ENCODE peak calls at places on chromosomes 11 and 22, in ten cellular contexts. I, W, Y, K, E, F, T, O, X and Z are unnamed samples. For H3K4me1 and H3K36me3, the result is how much of the 10 kb centered on the place peaks cover.

GRCh38 chr11:63574856-63575602 is 11.8 kb upstream of the PLAAT2 start:
- DNase-seq in I (no peak), W (peak), Y (no peak), K (peak), E (no peak), F (peak), T (peak), O (no peak), X (no peak), Z (no peak)

GRCh38 chr11:76314741-76315090 is 66.2 kb downstream of the THAP12 start:
- DNase-seq in I (no peak), W (no peak), Y (no peak), K (no peak), E (peak), F (no peak), T (no peak), O (peak), X (no peak), Z (no peak)

GRCh38 chr11:70671083-70671482 is 272.8 kb downstream of the CTTN start:
- DNase-seq in I (no peak), W (no peak), Y (no peak), K (no peak), E (no peak), F (no peak), T (no peak), O (no peak), X (no peak), Z (no peak)

GRCh38 chr11:64237484-64237951 is 3.1 kb downstream of the VEGFB start:
- DNase-seq in I (no peak), W (peak), Y (no peak), K (no peak), E (peak), F (peak), T (no peak), O (no peak), X (peak), Z (no peak)

GRCh38 chr22:29012923-29013322 is 48.7 kb downstream of the C22orf31 start:
- DNase-seq in I (no peak), W (no peak), Y (no peak), K (no peak), E (no peak), F (no peak), T (no peak), O (no peak), X (no peak), Z (no peak)

GRCh38 chr11:127074151-127074761 is 73.7 kb upstream of the KIRREL3 start:
- DNase-seq in I (no peak), W (no peak), Y (peak), K (no peak), E (peak), F (no peak), T (no peak), O (peak), X (no peak), Z (peak)

GRCh38 chr11:86781546-86781945 is 18.8 kb upstream of the PRSS23 start:
- DNase-seq in I (no peak), W (no peak), Y (no peak), K (no peak), E (no peak), F (no peak), T (no peak), O (no peak), X (no peak), Z (no peak)

GRCh38 chr22:17369553-17370035 is 334 bp downstream of the CECR2 start:
- DNase-seq in I (no peak), W (no peak), Y (peak), K (no peak), E (no peak), F (peak), T (peak), O (no peak), X (no peak), Z (no peak)

GRCh38 chr11:117218133-117218915 is 13.5 kb downstream of the PCSK7 start:
- DNase-seq in I (no peak), W (peak), Y (no peak), K (no peak), E (no peak), F (no peak), T (peak), O (no peak), X (no peak), Z (no peak)

GRCh38 chr11:69333906-69334305 is 40.0 kb downstream of the MYEOV start:
- DNase-seq in I (no peak), W (no peak), Y (no peak), K (no peak), E (no peak), F (no peak), T (no peak), O (no peak), X (no peak), Z (peak)

GRCh38 chr11:117439256-117439655 is 111.6 kb downstream of the CEP164 start:
- DNase-seq in I (no peak), W (peak), Y (no peak), K (no peak), E (no peak), F (no peak), T (no peak), O (no peak), X (no peak), Z (no peak)

GRCh38 chr11:8872017-8872416 is 39.0 kb upstream of the AKIP1 start:
- DNase-seq in I (no peak), W (no peak), Y (no peak), K (no peak), E (no peak), F (no peak), T (no peak), O (no peak), X (no peak), Z (no peak)

GRCh38 chr22:49621601-49622210 is 206.0 kb downstream of the BRD1 start:
- DNase-seq in I (no peak), W (peak), Y (no peak), K (no peak), E (no peak), F (peak), T (no peak), O (no peak), X (no peak), Z (no peak)

GRCh38 chr11:108112059-108112458 is 9.3 kb upstream of the ACAT1 start:
- DNase-seq in I (no peak), W (no peak), Y (no peak), K (peak), E (peak), F (no peak), T (no peak), O (no peak), X (no peak), Z (no peak)

GRCh38 chr11:115247404-115247803 is 256.8 kb downstream of the CADM1 start:
- DNase-seq in I (no peak), W (no peak), Y (no peak), K (no peak), E (no peak), F (no peak), T (no peak), O (no peak), X (no peak), Z (no peak)

GRCh38 chr11:35290876-35291275 is 128.5 kb downstream of the SLC1A2 start:
- DNase-seq in I (no peak), W (no peak), Y (no peak), K (no peak), E (peak), F (no peak), T (no peak), O (no peak), X (no peak), Z (no peak)

DNA sequence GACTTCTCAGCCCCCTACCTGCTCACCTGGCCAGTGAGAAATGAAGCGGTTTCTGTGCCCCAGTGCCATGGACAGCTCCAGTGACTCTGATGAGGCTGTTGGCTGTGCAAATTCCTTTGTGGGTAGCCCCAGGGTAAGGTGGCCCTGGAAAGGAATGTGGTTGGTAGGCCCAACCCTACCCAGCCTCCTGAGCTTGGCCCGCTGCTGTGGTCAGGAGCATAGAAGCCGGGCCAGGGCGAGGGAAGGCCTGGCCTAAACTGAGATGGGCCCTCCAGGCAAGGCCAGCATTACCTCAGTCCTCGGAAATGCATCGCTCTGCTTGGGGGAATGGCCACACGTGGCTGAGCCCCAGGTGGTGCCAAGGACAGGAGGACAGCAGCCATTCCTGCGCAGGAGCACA is 16.9 kb downstream of the DAGLA start:
- DNase-seq in I (no peak), W (no peak), Y (no peak), K (peak), E (peak), F (peak), T (no peak), O (peak), X (no peak), Z (no peak)
- H3K4me1 ChIP-seq in I (half or more), W (under half), Y (under half), K (half or more), E (half or more), F (half or more), T (under half), O (half or more), X (under half), Z (under half)

GRCh38 chr11:112666253-112666652 is 295.0 kb upstream of the NCAM1 start:
- DNase-seq in I (no peak), W (no peak), Y (no peak), K (no peak), E (no peak), F (no peak), T (no peak), O (no peak), X (no peak), Z (no peak)
- H3K27ac ChIP-seq in I (no peak), W (no peak), Y (no peak), K (no peak), E (no peak), F (no peak), T (no peak), O (no peak), X (no peak), Z (no peak)

DNA sequence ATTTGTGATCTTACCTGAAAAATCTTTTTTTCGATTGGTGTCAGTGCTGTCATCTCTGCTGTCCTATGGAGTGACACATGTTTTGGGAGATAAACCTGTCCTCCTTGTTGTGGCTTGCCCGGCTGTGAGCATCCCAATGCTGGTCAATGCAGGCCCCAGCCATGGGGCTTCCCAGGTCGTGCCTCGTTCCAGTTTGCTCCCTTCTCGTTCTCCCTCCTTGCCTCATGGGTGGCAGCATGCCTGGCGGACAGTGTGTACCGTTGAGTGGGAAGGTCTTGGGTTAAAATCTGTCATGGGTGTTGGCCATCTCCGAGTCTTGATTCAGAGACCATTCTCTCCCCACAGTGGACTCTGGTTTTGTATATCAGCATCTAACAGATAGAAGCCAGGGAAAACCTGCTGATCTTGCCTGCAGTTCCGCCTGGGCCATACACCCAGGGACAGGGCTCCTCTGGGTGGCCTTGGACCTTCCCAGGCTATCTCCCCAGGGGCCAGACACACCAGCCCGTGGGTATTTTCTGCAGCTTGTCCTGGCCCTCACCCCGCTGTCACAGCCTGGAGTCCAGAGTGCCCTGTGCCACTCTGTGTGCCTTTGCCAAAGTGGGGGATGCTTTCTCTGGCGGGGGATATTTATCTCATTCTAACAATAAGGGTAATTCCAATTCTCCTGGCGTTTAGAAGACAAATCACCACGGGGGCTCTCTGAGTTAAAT is 208.1 kb downstream of the TBC1D22A start:
- DNase-seq in I (no peak), W (no peak), Y (no peak), K (no peak), E (no peak), F (peak), T (no peak), O (no peak), X (no peak), Z (no peak)
- H3K36me3 ChIP-seq in I (under half), W (under half), Y (under half), K (under half), E (under half), F (under half), T (under half), O (under half), X (under half), Z (under half)

GRCh38 chr11:83004855-83005556 is 66.7 kb downstream of the RAB30 start:
- DNase-seq in I (no peak), W (no peak), Y (no peak), K (no peak), E (peak), F (no peak), T (no peak), O (peak), X (no peak), Z (no peak)

GRCh38 chr11:83007909-83008580 is 63.7 kb downstream of the RAB30 start:
- DNase-seq in I (no peak), W (no peak), Y (peak), K (no peak), E (no peak), F (peak), T (peak), O (no peak), X (no peak), Z (no peak)

GRCh38 chr11:83006877-83007330 is 64.8 kb downstream of the RAB30 start:
- DNase-seq in I (no peak), W (no peak), Y (peak), K (no peak), E (peak), F (no peak), T (no peak), O (no peak), X (no peak), Z (no peak)

GRCh38 chr11:83008581-83008923 is 63.1 kb downstream of the RAB30 start:
- DNase-seq in I (no peak), W (no peak), Y (no peak), K (no peak), E (no peak), F (no peak), T (no peak), O (no peak), X (no peak), Z (no peak)

GRCh38 chr11:83007477-83007876 is 64.2 kb downstream of the RAB30 start:
- DNase-seq in I (no peak), W (no peak), Y (no peak), K (no peak), E (no peak), F (no peak), T (no peak), O (no peak), X (no peak), Z (no peak)
- H3K4me1 ChIP-seq in I (under half), W (under half), Y (under half), K (half or more), E (under half), F (half or more), T (under half), O (under half), X (under half), Z (under half)

GRCh38 chr11:1559103-1559951 is 12.7 kb downstream of the DUSP8 start:
- DNase-seq in I (no peak), W (peak), Y (no peak), K (peak), E (peak), F (peak), T (peak), O (peak), X (peak), Z (no peak)
- H3K27ac ChIP-seq in I (peak), W (peak), Y (no peak), K (peak), E (peak), F (peak), T (peak), O (no peak), X (no peak), Z (no peak)

DNA sequence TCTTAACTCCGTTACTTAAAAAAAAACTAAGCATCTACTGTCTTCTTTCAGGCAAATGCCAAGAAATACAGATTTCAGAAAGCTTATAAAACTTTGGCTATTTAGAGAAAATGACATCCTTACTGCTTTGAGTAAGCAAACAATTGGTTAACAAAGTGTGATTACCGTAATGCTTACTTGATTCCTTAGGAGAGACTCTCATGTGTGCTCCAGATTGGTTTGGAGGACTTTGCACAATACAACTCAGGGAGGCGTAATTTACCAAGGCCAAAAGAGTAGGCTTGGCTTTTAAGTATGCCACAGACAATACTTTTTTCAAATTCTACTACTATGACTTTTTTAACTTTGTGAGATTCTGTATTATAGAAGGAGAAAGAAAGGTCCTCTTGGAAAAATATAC is 76.9 kb upstream of the ALKBH3 start:
- DNase-seq in I (no peak), W (no peak), Y (no peak), K (no peak), E (no peak), F (no peak), T (no peak), O (no peak), X (no peak), Z (no peak)
- H3K36me3 ChIP-seq in I (under half), W (under half), Y (under half), K (under half), E (under half), F (under half), T (under half), O (under half), X (under half), Z (under half)

DNA sequence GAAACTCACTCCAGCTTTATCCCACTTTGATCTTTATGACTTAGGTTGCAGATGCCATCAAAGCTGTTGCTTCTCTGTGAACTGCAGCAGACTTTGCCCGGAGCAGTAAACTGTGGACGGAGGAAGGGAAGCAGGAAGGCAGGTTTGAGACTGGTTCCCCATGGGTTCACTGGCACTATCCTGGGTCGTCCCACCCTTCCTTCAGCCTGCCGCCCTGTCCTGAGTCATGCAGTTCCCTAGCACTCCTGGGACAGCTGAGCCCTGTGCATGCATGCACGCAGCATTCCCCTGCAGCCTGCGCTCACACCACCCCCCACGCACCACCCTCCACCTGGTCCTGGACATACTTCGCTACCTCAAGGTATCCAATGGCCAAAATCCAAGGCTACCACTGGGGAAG is 23.5 kb upstream of the P2RY2 start:
- DNase-seq in I (no peak), W (peak), Y (no peak), K (no peak), E (peak), F (peak), T (no peak), O (peak), X (no peak), Z (no peak)
- H3K4me1 ChIP-seq in I (half or more), W (under half), Y (under half), K (under half), E (half or more), F (under half), T (under half), O (half or more), X (under half), Z (under half)

DNA sequence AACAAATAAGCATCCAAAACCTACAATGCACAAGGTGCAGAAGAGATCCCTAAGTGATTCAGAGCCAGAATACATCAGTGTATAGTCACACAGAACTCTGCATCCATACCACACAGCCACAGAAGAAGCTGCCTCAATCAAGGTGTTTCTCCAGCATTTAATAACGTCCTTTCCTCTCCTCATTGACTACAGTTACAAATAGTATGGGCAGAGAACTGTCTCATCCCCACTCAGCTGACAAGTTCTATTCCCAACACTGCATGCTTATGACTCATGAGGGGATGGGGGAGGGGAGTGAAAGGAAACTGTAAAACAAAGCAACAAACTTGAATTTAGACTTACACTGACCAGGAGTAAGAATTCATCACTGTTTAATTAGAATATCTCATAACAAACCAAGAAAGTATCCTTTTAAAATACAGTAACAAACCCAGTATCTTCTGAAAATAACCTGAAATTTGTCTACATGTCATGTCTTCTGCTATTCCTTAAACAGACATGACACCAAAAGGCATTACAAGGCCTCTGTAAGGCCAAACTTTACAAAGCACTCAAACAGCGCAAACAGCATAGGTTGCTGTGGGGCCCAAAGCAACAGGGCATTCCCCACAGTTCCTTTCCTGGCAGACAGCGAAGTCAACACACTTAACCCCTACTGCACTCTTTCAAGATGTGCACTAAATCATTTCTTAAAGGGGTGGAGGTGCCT is 29.3 kb downstream of the CELF1 start:
- DNase-seq in I (no peak), W (no peak), Y (peak), K (peak), E (peak), F (no peak), T (peak), O (peak), X (peak), Z (peak)
- H3K27ac ChIP-seq in I (peak), W (peak), Y (peak), K (peak), E (peak), F (peak), T (peak), O (peak), X (peak), Z (peak)